ENCODE peak calls at places on chromosomes 1 and 21, in six cellular contexts. One of them, this sample, is unnamed.

GRCh38 chr1:36576677-36577076 is 94.0 kb upstream of the CSF3R start:
- DNase-seq in GM12878: no peak
- DNase-seq in K562: no peak
- DNase-seq in HepG2: no peak
- DNase-seq in H1: no peak
- DNase-seq in GM12891: no peak
- DNase-seq in this sample: no peak

GRCh38 chr1:169288011-169288414 is 79.6 kb downstream of the NME7 start:
- DNase-seq in GM12878: no peak
- DNase-seq in K562: no peak
- DNase-seq in HepG2: peak; percentile 2
- DNase-seq in GM12891: no peak
- DNase-seq in H1: no peak
- DNase-seq in this sample: no peak

GRCh38 chr21:37198989-37199924 is 67.9 kb downstream of the VPS26C start:
- DNase-seq in GM12878: no peak
- DNase-seq in HepG2: no peak
- DNase-seq in H1: no peak
- DNase-seq in GM12891: no peak
- DNase-seq in K562: no peak
- DNase-seq in this sample: no peak

GRCh38 chr1:19734472-19734999 is 65.2 kb downstream of the TMCO4 start:
- DNase-seq in H1: no peak
- DNase-seq in GM12878: no peak
- DNase-seq in K562: no peak
- DNase-seq in GM12891: no peak
- DNase-seq in HepG2: no peak
- DNase-seq in this sample: no peak

GRCh38 chr1:6419803-6420593 is at the start of gene HES2:
- DNase-seq in K562: peak; percentile 81
- DNase-seq in GM12891: no peak
- DNase-seq in GM12878: no peak
- DNase-seq in H1: peak; percentile 82
- DNase-seq in HepG2: no peak
- DNase-seq in this sample: no peak

GRCh38 chr1:224497714-224498573 is 63.3 kb upstream of the WDR26 start:
- DNase-seq in GM12891: peak; percentile 54
- DNase-seq in K562: no peak
- DNase-seq in GM12878: peak; percentile 80
- DNase-seq in HepG2: no peak
- DNase-seq in H1: no peak
- DNase-seq in this sample: peak; percentile 53

GRCh38 chr1:170210142-170210541 is 64.4 kb downstream of the NTMT2 start:
- DNase-seq in HepG2: no peak
- DNase-seq in H1: no peak
- DNase-seq in K562: no peak
- DNase-seq in GM12878: no peak
- DNase-seq in GM12891: no peak
- DNase-seq in this sample: no peak

GRCh38 chr1:157955860-157956259 is 37.6 kb upstream of the KIRREL1 start:
- DNase-seq in GM12891: no peak
- DNase-seq in K562: no peak
- DNase-seq in H1: no peak
- DNase-seq in HepG2: no peak
- DNase-seq in GM12878: no peak
- DNase-seq in this sample: no peak

GRCh38 chr1:27727126-27727525 is 1.4 kb downstream of the FAM76A start:
- DNase-seq in K562: no peak
- DNase-seq in HepG2: no peak
- DNase-seq in GM12878: no peak
- DNase-seq in GM12891: no peak
- DNase-seq in H1: no peak
- DNase-seq in this sample: no peak

GRCh38 chr1:38451541-38451993 is 405.0 kb upstream of the POU3F1 start:
- DNase-seq in K562: peak; percentile 48
- DNase-seq in GM12891: peak; percentile 6
- DNase-seq in GM12878: no peak
- DNase-seq in HepG2: no peak
- DNase-seq in H1: peak; percentile 53
- DNase-seq in this sample: no peak

GRCh38 chr1:81731989-81732388 is 68.7 kb upstream of the ADGRL2 start:
- DNase-seq in HepG2: no peak
- DNase-seq in GM12891: no peak
- DNase-seq in K562: no peak
- DNase-seq in GM12878: no peak
- DNase-seq in H1: no peak
- DNase-seq in this sample: no peak

GRCh38 chr21:45894107-45894810 is 87.3 kb upstream of the COL6A1 start:
- DNase-seq in GM12891: no peak
- DNase-seq in K562: no peak
- DNase-seq in HepG2: no peak
- DNase-seq in GM12878: no peak
- DNase-seq in H1: no peak
- DNase-seq in this sample: no peak

GRCh38 chr21:31366825-31367224 is 22.8 kb upstream of the TIAM1 start:
- DNase-seq in GM12891: no peak
- DNase-seq in K562: no peak
- DNase-seq in GM12878: no peak
- DNase-seq in H1: no peak
- DNase-seq in HepG2: no peak
- DNase-seq in this sample: no peak

GRCh38 chr1:178273707-178274410 is 180.0 kb downstream of the RASAL2 start:
- DNase-seq in H1: no peak
- DNase-seq in K562: no peak
- DNase-seq in HepG2: no peak
- DNase-seq in GM12891: no peak
- DNase-seq in GM12878: no peak
- DNase-seq in this sample: no peak

GRCh38 chr1:214970016-214970415 is 112.5 kb upstream of the KCNK2 start:
- DNase-seq in GM12878: no peak
- DNase-seq in H1: no peak
- DNase-seq in HepG2: no peak
- DNase-seq in K562: no peak
- DNase-seq in GM12891: no peak
- DNase-seq in this sample: no peak

GRCh38 chr1:22600071-22600816 is 36.2 kb upstream of the C1QA start:
- DNase-seq in H1: peak; percentile 60
- DNase-seq in HepG2: no peak
- DNase-seq in GM12891: no peak
- DNase-seq in K562: peak; percentile 41
- DNase-seq in GM12878: no peak
- DNase-seq in this sample: no peak

GRCh38 chr1:193320281-193320680 is 133.9 kb upstream of the B3GALT2 start:
- DNase-seq in GM12878: no peak
- DNase-seq in K562: no peak
- DNase-seq in H1: no peak
- DNase-seq in HepG2: no peak
- DNase-seq in GM12891: no peak
- DNase-seq in this sample: no peak

GRCh38 chr1:27575861-27576331 is 28.0 kb downstream of the AHDC1 start:
- DNase-seq in H1: peak; percentile 85
- DNase-seq in GM12891: peak; percentile 72
- DNase-seq in K562: no peak
- DNase-seq in HepG2: peak; percentile 40
- DNase-seq in GM12878: no peak
- DNase-seq in this sample: peak; percentile 67

GRCh38 chr1:165858364-165858823 is 31.0 kb downstream of the UCK2 start:
- DNase-seq in HepG2: peak; percentile 70
- DNase-seq in GM12878: no peak
- DNase-seq in K562: no peak
- DNase-seq in GM12891: no peak
- DNase-seq in H1: no peak
- DNase-seq in this sample: no peak

GRCh38 chr1:41020109-41020576 is 1.4 kb downstream of the SLFNL1 start:
- DNase-seq in GM12891: no peak
- DNase-seq in GM12878: no peak
- DNase-seq in K562: no peak
- DNase-seq in HepG2: no peak
- DNase-seq in H1: no peak
- DNase-seq in this sample: no peak

GRCh38 chr1:116521186-116521585 is 49.6 kb downstream of the CD58 start:
- DNase-seq in K562: no peak
- DNase-seq in H1: no peak
- DNase-seq in GM12878: no peak
- DNase-seq in HepG2: no peak
- DNase-seq in GM12891: no peak
- DNase-seq in this sample: no peak

DNA sequence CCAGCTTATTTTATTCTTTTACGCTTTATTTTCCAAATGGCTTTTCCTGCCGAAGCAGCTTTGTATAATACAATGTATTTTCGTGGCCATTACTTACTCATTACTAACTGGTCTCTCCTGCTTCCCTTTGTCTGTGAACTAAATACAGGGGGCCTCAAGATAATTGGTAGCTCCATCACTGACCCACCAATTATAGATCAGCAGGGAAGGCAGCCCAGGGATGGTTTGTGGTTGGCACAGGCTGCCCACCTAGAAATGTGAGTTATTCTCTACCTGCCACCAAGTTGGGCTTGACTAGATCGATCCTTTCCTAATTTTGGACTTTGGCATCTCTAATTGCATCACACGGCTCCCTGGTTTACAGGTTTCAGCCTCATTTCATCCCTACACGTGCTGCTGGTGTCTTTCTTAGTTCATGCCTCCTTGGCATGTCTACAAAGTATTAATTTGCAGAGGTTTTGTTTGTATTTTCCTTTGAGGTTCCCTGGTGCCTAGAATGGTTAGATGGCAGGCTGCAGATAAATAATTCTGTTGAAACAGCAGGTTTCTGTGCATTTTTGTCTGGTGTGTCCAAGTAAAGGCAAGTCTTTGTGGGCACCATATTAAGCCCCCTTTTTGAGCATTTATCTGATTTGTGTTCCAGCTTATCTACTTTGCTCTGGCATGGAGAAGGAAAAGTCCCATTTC is 35.2 kb downstream of the PEX14 start:
- DNase-seq in K562: no peak
- DNase-seq in GM12891: no peak
- DNase-seq in GM12878: no peak
- DNase-seq in H1: no peak
- DNase-seq in HepG2: no peak
- DNase-seq in this sample: no peak
- TF ChIP-seq TAF1 in K562: no peak
- TF ChIP-seq TAF1 in GM12891: no peak
- TF ChIP-seq TAF1 in GM12878: no peak
- TF ChIP-seq TAF1 in H1: no peak
- TF ChIP-seq TAF1 in HepG2: no peak
- TF ChIP-seq TAF1 in this sample: no peak

DNA sequence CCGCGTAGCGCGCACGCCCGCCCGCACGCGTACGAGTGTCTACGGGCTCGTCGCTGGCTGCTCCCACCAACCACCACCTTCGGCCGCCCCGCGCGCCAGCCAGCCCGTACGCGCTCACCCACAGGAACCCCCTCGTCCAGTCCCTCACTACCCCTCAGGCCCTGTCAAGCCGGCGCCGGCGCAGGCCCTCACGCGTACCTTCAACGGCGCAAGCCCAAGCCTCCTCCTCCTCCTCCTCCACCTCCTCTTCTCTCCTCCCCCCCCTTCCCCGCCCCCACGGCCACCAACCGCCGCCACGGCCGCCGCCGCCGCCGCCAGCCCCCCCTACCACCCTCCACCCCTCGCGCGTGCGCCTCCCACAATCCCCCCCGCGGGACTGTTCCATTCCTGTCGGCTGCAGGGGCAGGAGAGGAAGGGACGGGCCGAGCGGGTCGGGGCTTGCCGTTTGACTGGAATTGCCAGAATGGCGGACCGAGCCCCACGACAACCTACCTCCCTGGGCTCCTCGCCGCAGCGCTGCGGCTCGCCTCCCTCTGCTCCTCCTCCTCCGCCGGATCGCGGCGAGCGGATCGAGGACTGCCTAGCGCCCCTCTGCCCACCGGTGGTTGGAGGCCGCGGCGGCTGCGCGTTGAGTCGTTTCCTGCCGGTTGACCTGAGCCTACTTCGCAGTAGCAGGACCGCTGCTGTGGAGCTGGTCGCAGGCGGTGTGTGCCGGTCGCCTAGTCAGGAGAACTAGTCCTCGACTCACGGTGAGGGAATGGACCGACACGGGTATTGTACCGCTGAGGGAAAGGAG is at the start of gene ASH1L:
- DNase-seq in HepG2: peak; percentile 81
- DNase-seq in H1: peak; percentile 92
- DNase-seq in GM12891: peak; percentile 79
- DNase-seq in K562: peak; percentile 99
- DNase-seq in GM12878: peak; percentile 71
- DNase-seq in this sample: peak; percentile 77
- TF ChIP-seq POLR2A in HepG2: peak; percentile 95
- TF ChIP-seq POLR2A in H1: peak; percentile 90
- TF ChIP-seq POLR2A in GM12891: peak; percentile 98
- TF ChIP-seq POLR2A in K562: peak; percentile 100
- TF ChIP-seq POLR2A in GM12878: peak; percentile 89
- TF ChIP-seq POLR2A in this sample: peak; percentile 97

DNA sequence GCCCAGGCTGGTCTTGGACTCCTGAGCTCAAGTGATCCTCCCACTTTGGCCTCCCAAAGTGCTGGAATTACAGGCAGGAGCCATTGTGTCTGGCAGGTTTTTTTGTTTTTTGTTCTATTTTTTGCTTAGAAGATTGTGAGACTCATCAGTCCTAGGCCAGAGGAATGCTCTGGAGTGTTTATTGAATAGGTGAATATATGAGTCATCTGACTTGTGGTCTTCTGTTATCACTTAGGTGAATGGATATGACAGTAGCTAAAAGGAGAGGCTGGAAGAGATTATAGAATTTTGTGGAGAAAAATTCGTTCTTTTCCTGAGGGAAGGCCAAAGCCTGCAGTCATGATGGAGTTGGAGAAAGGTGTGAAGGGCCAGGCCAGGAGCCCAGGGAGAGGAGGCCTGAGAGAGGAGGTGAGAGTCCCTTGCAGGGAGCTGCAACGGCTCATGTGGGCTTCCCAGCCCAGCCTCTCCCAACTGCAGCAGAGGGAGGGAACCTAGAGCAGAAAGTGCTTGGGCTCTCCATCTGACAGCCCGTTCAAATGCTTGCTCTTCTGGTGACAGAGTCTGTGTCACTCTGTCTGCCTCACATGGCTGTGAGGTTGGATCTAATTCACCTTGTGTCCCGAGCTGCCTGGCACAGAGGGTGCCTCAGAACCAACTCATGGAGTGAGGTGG is 31.6 kb upstream of the ACOT11 start:
- DNase-seq in HepG2: peak; percentile 20
- DNase-seq in GM12878: no peak
- DNase-seq in GM12891: no peak
- DNase-seq in H1: no peak
- DNase-seq in K562: no peak
- DNase-seq in this sample: no peak
- TF ChIP-seq TAF1 in HepG2: no peak
- TF ChIP-seq TAF1 in GM12878: no peak
- TF ChIP-seq TAF1 in GM12891: no peak
- TF ChIP-seq TAF1 in H1: no peak
- TF ChIP-seq TAF1 in K562: no peak
- TF ChIP-seq TAF1 in this sample: no peak

DNA sequence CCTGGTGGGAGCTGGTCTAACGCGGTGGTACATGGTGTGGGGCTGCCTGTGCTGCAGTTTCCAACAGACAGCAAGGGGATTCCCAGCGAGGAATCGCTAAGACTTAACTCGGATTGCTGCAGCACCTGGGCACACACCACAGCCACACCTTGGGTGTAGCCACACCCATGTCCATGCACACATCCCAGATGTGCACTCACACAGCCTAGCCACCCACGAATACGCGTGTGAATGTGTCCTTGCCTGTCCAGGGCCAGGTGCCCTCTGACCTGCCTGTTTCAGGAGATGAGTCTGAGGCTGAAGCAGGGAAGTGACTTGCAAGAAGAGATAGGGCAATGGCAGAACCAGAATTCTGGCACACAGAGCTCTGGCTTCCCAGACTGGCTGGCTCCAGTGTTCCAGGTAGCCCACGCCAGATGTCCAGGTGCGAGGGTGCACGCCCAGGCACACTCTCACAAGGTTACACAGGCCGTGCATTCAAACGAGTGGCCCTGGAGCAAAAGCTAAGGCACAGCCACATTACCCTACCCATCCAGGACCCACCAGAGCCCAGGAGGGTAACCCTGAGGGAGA is 272.7 kb downstream of the TRABD2B start:
- DNase-seq in GM12878: no peak
- DNase-seq in H1: peak; percentile 51
- DNase-seq in K562: no peak
- DNase-seq in GM12891: no peak
- DNase-seq in HepG2: no peak
- DNase-seq in this sample: no peak
- TF ChIP-seq POLR2A in GM12878: no peak
- TF ChIP-seq POLR2A in H1: no peak
- TF ChIP-seq POLR2A in K562: no peak
- TF ChIP-seq POLR2A in GM12891: no peak
- TF ChIP-seq POLR2A in HepG2: no peak
- TF ChIP-seq POLR2A in this sample: no peak